ENCODE peak calls at places on chromosomes 7 and 10, in ten cellular contexts. A, R, L, N, I, X, D, Y, B and F are unnamed samples. For H3K4me1, the result is how much of the 10 kb centered on the place peaks cover.

GRCh38 chr10:20668985-20669384 is 228.1 kb downstream of the NEBL start:
- DNase-seq in A (no peak), R (no peak), L (no peak), N (no peak), I (no peak), X (no peak), D (no peak), Y (no peak), B (no peak), F (no peak)

GRCh38 chr10:17479015-17479615 is 24.7 kb upstream of the ST8SIA6 start:
- DNase-seq in A (no peak), R (no peak), L (no peak), N (no peak), I (no peak), X (no peak), D (no peak), Y (no peak), B (no peak), F (no peak)

GRCh38 chr10:102650655-102651454 is 6.6 kb downstream of the TRIM8 start:
- DNase-seq in A (no peak), R (no peak), L (no peak), N (peak), I (no peak), X (no peak), D (no peak), Y (peak), B (no peak), F (no peak)

GRCh38 chr10:693506-693905 is 4.0 kb upstream of the DIP2C start:
- DNase-seq in A (no peak), R (no peak), L (no peak), N (no peak), I (peak), X (peak), D (peak), Y (no peak), B (peak), F (no peak)

GRCh38 chr7:24894670-24895221 is 85.2 kb downstream of the OSBPL3 start:
- DNase-seq in A (no peak), R (no peak), L (no peak), N (no peak), I (no peak), X (no peak), D (no peak), Y (no peak), B (no peak), F (no peak)

GRCh38 chr10:125163803-125164202 is 3.4 kb upstream of the CTBP2 start:
- DNase-seq in A (no peak), R (no peak), L (no peak), N (no peak), I (no peak), X (no peak), D (no peak), Y (no peak), B (no peak), F (no peak)

GRCh38 chr7:91759205-91759863 is 121.2 kb downstream of the MTERF1 start:
- DNase-seq in A (no peak), R (no peak), L (no peak), N (no peak), I (no peak), X (peak), D (peak), Y (no peak), B (peak), F (no peak)

GRCh38 chr7:144787127-144787526 is 48.7 kb downstream of the TPK1 start:
- DNase-seq in A (no peak), R (no peak), L (no peak), N (no peak), I (no peak), X (no peak), D (no peak), Y (no peak), B (no peak), F (no peak)

DNA sequence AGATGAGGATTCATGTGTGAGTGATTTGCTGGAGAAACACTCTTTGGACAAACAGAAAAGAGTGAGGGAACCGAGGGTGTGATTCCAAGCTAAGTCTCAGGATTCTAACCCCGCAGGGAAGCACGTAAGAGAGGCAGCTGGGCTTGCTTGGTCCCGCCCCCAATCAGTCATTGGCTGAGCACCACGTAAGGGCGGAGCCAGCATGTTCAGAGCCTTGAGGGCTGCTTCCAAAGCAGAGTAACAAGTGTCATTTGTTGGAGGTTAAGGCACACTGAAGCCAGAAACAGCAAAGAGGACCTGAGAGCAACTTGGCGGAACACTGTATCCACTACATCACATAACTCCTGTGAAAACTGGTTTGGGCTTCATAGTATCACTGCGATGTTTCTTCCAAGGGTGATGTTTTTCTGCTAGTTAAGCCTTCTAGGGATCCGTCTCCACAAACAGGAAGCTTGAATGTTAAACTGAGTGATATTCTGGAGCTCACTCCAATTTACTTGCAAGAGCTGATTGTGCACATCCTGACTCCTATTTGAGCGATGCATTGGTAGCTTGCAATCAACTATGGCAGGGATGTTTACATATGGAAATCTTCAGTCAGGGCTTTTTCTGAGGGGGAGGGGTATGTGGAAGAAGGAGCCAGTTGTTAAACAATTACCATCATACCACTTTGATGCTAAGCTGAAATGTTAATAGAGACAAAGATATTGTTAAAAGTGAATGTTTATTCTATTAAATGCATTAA is 43.3 kb upstream of the NXPH1 start:
- DNase-seq in A (no peak), R (peak), L (peak), N (no peak), I (no peak), X (peak), D (no peak), Y (no peak), B (peak), F (no peak)
- TF ChIP-seq POLR2A in A (no peak), R (no peak), L (no peak), N (no peak), I (no peak), X (no peak), D (no peak), Y (no peak), B (no peak), F (no peak)

GRCh38 chr7:105799677-105800076 is 76.7 kb downstream of the ATXN7L1 start:
- DNase-seq in A (no peak), R (no peak), L (no peak), N (no peak), I (peak), X (no peak), D (no peak), Y (no peak), B (no peak), F (no peak)

GRCh38 chr7:105794741-105795729 is 81.4 kb downstream of the ATXN7L1 start:
- DNase-seq in A (no peak), R (peak), L (peak), N (no peak), I (peak), X (no peak), D (no peak), Y (no peak), B (no peak), F (no peak)

GRCh38 chr7:105799006-105799405 is 77.4 kb downstream of the ATXN7L1 start:
- DNase-seq in A (no peak), R (no peak), L (no peak), N (no peak), I (no peak), X (no peak), D (no peak), Y (no peak), B (no peak), F (no peak)

GRCh38 chr7:105796365-105796764 is 80.0 kb downstream of the ATXN7L1 start:
- DNase-seq in A (no peak), R (no peak), L (no peak), N (no peak), I (peak), X (no peak), D (no peak), Y (no peak), B (no peak), F (no peak)

DNA sequence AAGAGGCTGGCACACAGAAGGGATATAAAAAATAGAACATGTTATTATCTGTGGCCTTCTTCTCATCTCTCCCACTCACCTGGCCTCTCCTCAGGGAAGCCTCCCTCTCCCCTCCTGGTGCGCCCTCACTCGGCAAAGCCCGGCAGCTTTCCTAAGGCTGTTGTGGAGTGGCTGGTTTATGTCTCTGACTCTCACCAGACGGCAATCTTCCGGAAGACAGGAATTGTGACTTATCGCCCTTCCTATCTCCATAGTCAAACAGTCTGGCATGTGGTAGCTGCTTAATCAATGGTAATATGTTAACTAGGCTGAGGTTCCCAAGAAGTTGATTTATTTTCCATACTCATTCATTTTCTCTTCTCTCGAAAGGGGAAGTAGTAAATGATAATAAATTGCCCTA is 78.7 kb downstream of the ATXN7L1 start:
- DNase-seq in A (no peak), R (no peak), L (no peak), N (no peak), I (no peak), X (no peak), D (no peak), Y (no peak), B (no peak), F (no peak)
- H3K4me3 ChIP-seq in A (no peak), R (no peak), L (no peak), N (no peak), I (no peak), X (no peak), D (no peak), Y (no peak), B (no peak), F (no peak)

DNA sequence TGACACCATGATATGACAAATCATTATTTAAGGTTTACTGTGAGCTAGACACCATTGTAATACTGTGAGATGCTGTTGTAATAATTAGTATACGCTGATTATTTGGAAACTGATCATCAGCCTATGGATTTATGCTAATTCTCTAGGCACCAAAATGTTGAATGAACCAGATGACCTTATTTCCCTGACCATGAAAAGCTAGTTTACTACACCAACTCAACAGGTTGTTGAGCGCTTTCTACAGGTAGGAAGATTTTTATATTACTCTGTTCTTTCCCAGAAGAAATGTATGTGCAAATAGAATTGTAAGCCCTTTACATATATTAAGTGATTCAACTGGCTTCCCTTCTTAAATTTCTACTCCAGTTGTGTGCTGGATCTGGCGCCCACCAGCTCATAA is 6.2 kb downstream of the NRP1 start:
- DNase-seq in A (no peak), R (no peak), L (no peak), N (no peak), I (no peak), X (no peak), D (no peak), Y (no peak), B (no peak), F (no peak)
- H3K4me1 ChIP-seq in A (half or more), R (under half), L (under half), N (under half), I (under half), X (under half), D (under half), Y (under half), B (half or more), F (half or more)

DNA sequence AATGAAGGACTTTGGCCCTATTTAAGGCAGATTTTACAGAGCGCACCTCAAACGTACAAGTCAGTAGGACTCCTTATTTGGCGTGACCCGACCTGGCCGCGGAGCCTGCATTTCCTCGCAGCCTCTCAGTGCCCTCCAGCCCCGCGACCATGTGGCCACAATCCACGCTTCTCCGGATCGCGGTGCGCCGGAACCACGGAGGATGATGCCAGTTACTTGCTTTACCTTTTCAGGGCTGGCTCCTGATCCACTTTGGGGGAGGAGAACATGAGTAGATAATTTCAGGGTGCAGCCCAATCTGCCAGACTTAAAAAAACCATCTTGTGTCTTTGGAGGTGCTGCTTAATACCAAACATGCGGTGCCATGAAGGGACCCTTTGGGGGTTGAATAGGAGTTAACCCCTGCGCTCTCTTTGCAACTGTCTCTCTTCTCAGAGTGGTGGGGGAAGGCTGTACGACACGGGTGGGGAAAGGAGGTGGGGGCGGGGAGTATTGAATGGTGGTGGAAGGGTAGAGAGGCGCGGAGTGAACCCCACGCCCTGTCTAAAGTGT is 1.5 kb downstream of the FRAT1 start:
- DNase-seq in A (no peak), R (peak), L (no peak), N (peak), I (no peak), X (peak), D (no peak), Y (peak), B (no peak), F (no peak)
- TF ChIP-seq POLR2A in A (no peak), R (no peak), L (no peak), N (no peak), I (no peak), X (no peak), D (no peak), Y (no peak), B (no peak), F (no peak)